ENCODE peak calls at places on chromosomes 1 and 21, in eight cellular contexts. One of them, this sample, is unnamed.

GRCh38 chr1:229107302-229107815 is 163.6 kb upstream of the RAB4A start:
- DNase-seq in cardiac fibroblast: no peak
- DNase-seq in A549: no peak
- DNase-seq in stimulated activated CD8-positive, alpha-beta memory T cell treated with anti-CD3 and anti-CD28 coated beads, Interleukin-4, amount 100 ng/mL, for 24 hours: no peak
- DNase-seq in hypothalamus: no peak
- DNase-seq in DMS153: no peak
- DNase-seq in H54: no peak
- DNase-seq in T-helper 2 cell: no peak
- DNase-seq in this sample: no peak

GRCh38 chr21:36060159-36060921 is at the start of gene SETD4:
- DNase-seq in T-helper 2 cell: peak
- DNase-seq in A549: peak
- DNase-seq in stimulated activated CD8-positive, alpha-beta memory T cell treated with anti-CD3 and anti-CD28 coated beads, Interleukin-4, amount 100 ng/mL, for 24 hours: peak
- DNase-seq in cardiac fibroblast: peak
- DNase-seq in DMS153: peak
- DNase-seq in H54: peak
- DNase-seq in hypothalamus: peak
- DNase-seq in this sample: peak

GRCh38 chr1:180168786-180169640 is 14.3 kb downstream of the QSOX1 start:
- DNase-seq in T-helper 2 cell: no peak
- DNase-seq in DMS153: peak
- DNase-seq in hypothalamus: no peak
- DNase-seq in A549: peak
- DNase-seq in stimulated activated CD8-positive, alpha-beta memory T cell treated with anti-CD3 and anti-CD28 coated beads, Interleukin-4, amount 100 ng/mL, for 24 hours: no peak
- DNase-seq in H54: no peak
- DNase-seq in cardiac fibroblast: peak
- DNase-seq in this sample: peak

GRCh38 chr1:25772692-25773245 is 27.2 kb upstream of the SELENON start:
- DNase-seq in hypothalamus: no peak
- DNase-seq in DMS153: no peak
- DNase-seq in H54: no peak
- DNase-seq in stimulated activated CD8-positive, alpha-beta memory T cell treated with anti-CD3 and anti-CD28 coated beads, Interleukin-4, amount 100 ng/mL, for 24 hours: no peak
- DNase-seq in A549: no peak
- DNase-seq in cardiac fibroblast: no peak
- DNase-seq in T-helper 2 cell: no peak
- DNase-seq in this sample: no peak

GRCh38 chr1:208728815-208729214 is 484.6 kb upstream of the PLXNA2 start:
- DNase-seq in hypothalamus: no peak
- DNase-seq in T-helper 2 cell: no peak
- DNase-seq in cardiac fibroblast: no peak
- DNase-seq in H54: no peak
- DNase-seq in stimulated activated CD8-positive, alpha-beta memory T cell treated with anti-CD3 and anti-CD28 coated beads, Interleukin-4, amount 100 ng/mL, for 24 hours: no peak
- DNase-seq in DMS153: no peak
- DNase-seq in A549: no peak
- DNase-seq in this sample: no peak

GRCh38 chr1:52328615-52329014 is 37.4 kb downstream of the CC2D1B start:
- DNase-seq in stimulated activated CD8-positive, alpha-beta memory T cell treated with anti-CD3 and anti-CD28 coated beads, Interleukin-4, amount 100 ng/mL, for 24 hours: no peak
- DNase-seq in cardiac fibroblast: no peak
- DNase-seq in DMS153: no peak
- DNase-seq in A549: no peak
- DNase-seq in hypothalamus: no peak
- DNase-seq in T-helper 2 cell: no peak
- DNase-seq in H54: no peak
- DNase-seq in this sample: peak

GRCh38 chr1:77489910-77490309 is 192.5 kb downstream of the ZZZ3 start:
- DNase-seq in A549: no peak
- DNase-seq in H54: no peak
- DNase-seq in DMS153: no peak
- DNase-seq in hypothalamus: no peak
- DNase-seq in cardiac fibroblast: peak
- DNase-seq in T-helper 2 cell: no peak
- DNase-seq in stimulated activated CD8-positive, alpha-beta memory T cell treated with anti-CD3 and anti-CD28 coated beads, Interleukin-4, amount 100 ng/mL, for 24 hours: no peak
- DNase-seq in this sample: no peak

GRCh38 chr1:116663821-116664220 is 3.7 kb downstream of the IGSF3 start:
- DNase-seq in DMS153: no peak
- DNase-seq in cardiac fibroblast: no peak
- DNase-seq in stimulated activated CD8-positive, alpha-beta memory T cell treated with anti-CD3 and anti-CD28 coated beads, Interleukin-4, amount 100 ng/mL, for 24 hours: no peak
- DNase-seq in H54: no peak
- DNase-seq in hypothalamus: no peak
- DNase-seq in T-helper 2 cell: no peak
- DNase-seq in A549: no peak
- DNase-seq in this sample: no peak

GRCh38 chr21:20875741-20876140 is 122.5 kb upstream of the NCAM2 start:
- DNase-seq in A549: no peak
- DNase-seq in H54: no peak
- DNase-seq in hypothalamus: no peak
- DNase-seq in stimulated activated CD8-positive, alpha-beta memory T cell treated with anti-CD3 and anti-CD28 coated beads, Interleukin-4, amount 100 ng/mL, for 24 hours: no peak
- DNase-seq in DMS153: peak
- DNase-seq in cardiac fibroblast: no peak
- DNase-seq in T-helper 2 cell: no peak
- DNase-seq in this sample: no peak

GRCh38 chr1:15680614-15681345 is 3.3 kb upstream of the PLEKHM2 start:
- DNase-seq in hypothalamus: no peak
- DNase-seq in A549: peak
- DNase-seq in T-helper 2 cell: no peak
- DNase-seq in H54: peak
- DNase-seq in DMS153: no peak
- DNase-seq in stimulated activated CD8-positive, alpha-beta memory T cell treated with anti-CD3 and anti-CD28 coated beads, Interleukin-4, amount 100 ng/mL, for 24 hours: no peak
- DNase-seq in cardiac fibroblast: peak
- DNase-seq in this sample: peak

GRCh38 chr1:86227026-86227425 is 70.5 kb upstream of the COL24A1 start:
- DNase-seq in cardiac fibroblast: no peak
- DNase-seq in A549: no peak
- DNase-seq in T-helper 2 cell: no peak
- DNase-seq in H54: no peak
- DNase-seq in stimulated activated CD8-positive, alpha-beta memory T cell treated with anti-CD3 and anti-CD28 coated beads, Interleukin-4, amount 100 ng/mL, for 24 hours: no peak
- DNase-seq in DMS153: no peak
- DNase-seq in hypothalamus: no peak
- DNase-seq in this sample: no peak

GRCh38 chr1:107244734-107245495 is 104.1 kb downstream of the NTNG1 start:
- DNase-seq in cardiac fibroblast: no peak
- DNase-seq in T-helper 2 cell: no peak
- DNase-seq in stimulated activated CD8-positive, alpha-beta memory T cell treated with anti-CD3 and anti-CD28 coated beads, Interleukin-4, amount 100 ng/mL, for 24 hours: no peak
- DNase-seq in A549: no peak
- DNase-seq in H54: no peak
- DNase-seq in hypothalamus: no peak
- DNase-seq in DMS153: no peak
- DNase-seq in this sample: no peak

GRCh38 chr1:154943649-154944421 is 7.3 kb upstream of the PMVK start:
- DNase-seq in T-helper 2 cell: no peak
- DNase-seq in hypothalamus: no peak
- DNase-seq in DMS153: no peak
- DNase-seq in A549: peak
- DNase-seq in cardiac fibroblast: no peak
- DNase-seq in stimulated activated CD8-positive, alpha-beta memory T cell treated with anti-CD3 and anti-CD28 coated beads, Interleukin-4, amount 100 ng/mL, for 24 hours: no peak
- DNase-seq in H54: no peak
- DNase-seq in this sample: no peak

GRCh38 chr1:161801955-161802354 is 35.8 kb downstream of the ATF6 start:
- DNase-seq in cardiac fibroblast: no peak
- DNase-seq in T-helper 2 cell: no peak
- DNase-seq in stimulated activated CD8-positive, alpha-beta memory T cell treated with anti-CD3 and anti-CD28 coated beads, Interleukin-4, amount 100 ng/mL, for 24 hours: no peak
- DNase-seq in hypothalamus: no peak
- DNase-seq in H54: no peak
- DNase-seq in A549: no peak
- DNase-seq in DMS153: no peak
- DNase-seq in this sample: no peak

GRCh38 chr1:15246960-15247614 is at the start of gene FHAD1:
- DNase-seq in H54: peak
- DNase-seq in cardiac fibroblast: peak
- DNase-seq in A549: peak
- DNase-seq in DMS153: peak
- DNase-seq in stimulated activated CD8-positive, alpha-beta memory T cell treated with anti-CD3 and anti-CD28 coated beads, Interleukin-4, amount 100 ng/mL, for 24 hours: peak
- DNase-seq in hypothalamus: peak
- DNase-seq in T-helper 2 cell: no peak
- DNase-seq in this sample: no peak

GRCh38 chr1:221527886-221528634 is 213.8 kb downstream of the DUSP10 start:
- DNase-seq in T-helper 2 cell: no peak
- DNase-seq in DMS153: no peak
- DNase-seq in A549: no peak
- DNase-seq in cardiac fibroblast: no peak
- DNase-seq in H54: no peak
- DNase-seq in hypothalamus: no peak
- DNase-seq in stimulated activated CD8-positive, alpha-beta memory T cell treated with anti-CD3 and anti-CD28 coated beads, Interleukin-4, amount 100 ng/mL, for 24 hours: no peak
- DNase-seq in this sample: no peak

GRCh38 chr1:76864383-76864782 is 2.9 kb upstream of the ST6GALNAC5 start:
- DNase-seq in A549: no peak
- DNase-seq in hypothalamus: no peak
- DNase-seq in cardiac fibroblast: no peak
- DNase-seq in DMS153: no peak
- DNase-seq in T-helper 2 cell: no peak
- DNase-seq in stimulated activated CD8-positive, alpha-beta memory T cell treated with anti-CD3 and anti-CD28 coated beads, Interleukin-4, amount 100 ng/mL, for 24 hours: no peak
- DNase-seq in H54: no peak
- DNase-seq in this sample: no peak

GRCh38 chr1:236313412-236313811 is 31.7 kb upstream of the ERO1B start:
- DNase-seq in cardiac fibroblast: no peak
- DNase-seq in A549: no peak
- DNase-seq in DMS153: no peak
- DNase-seq in T-helper 2 cell: no peak
- DNase-seq in H54: no peak
- DNase-seq in hypothalamus: no peak
- DNase-seq in stimulated activated CD8-positive, alpha-beta memory T cell treated with anti-CD3 and anti-CD28 coated beads, Interleukin-4, amount 100 ng/mL, for 24 hours: no peak
- DNase-seq in this sample: no peak

GRCh38 chr1:8194481-8195227 is 123.3 kb upstream of the SLC45A1 start:
- DNase-seq in hypothalamus: no peak
- DNase-seq in stimulated activated CD8-positive, alpha-beta memory T cell treated with anti-CD3 and anti-CD28 coated beads, Interleukin-4, amount 100 ng/mL, for 24 hours: no peak
- DNase-seq in A549: peak
- DNase-seq in T-helper 2 cell: no peak
- DNase-seq in cardiac fibroblast: peak
- DNase-seq in DMS153: peak
- DNase-seq in H54: no peak
- DNase-seq in this sample: peak

GRCh38 chr1:207316622-207317510 is 4.6 kb upstream of the CD55 start:
- DNase-seq in T-helper 2 cell: no peak
- DNase-seq in A549: no peak
- DNase-seq in stimulated activated CD8-positive, alpha-beta memory T cell treated with anti-CD3 and anti-CD28 coated beads, Interleukin-4, amount 100 ng/mL, for 24 hours: no peak
- DNase-seq in DMS153: no peak
- DNase-seq in H54: no peak
- DNase-seq in hypothalamus: no peak
- DNase-seq in cardiac fibroblast: peak
- DNase-seq in this sample: no peak

GRCh38 chr1:17156108-17156507 is 36.9 kb upstream of the PADI2 start:
- DNase-seq in T-helper 2 cell: no peak
- DNase-seq in cardiac fibroblast: peak
- DNase-seq in stimulated activated CD8-positive, alpha-beta memory T cell treated with anti-CD3 and anti-CD28 coated beads, Interleukin-4, amount 100 ng/mL, for 24 hours: no peak
- DNase-seq in DMS153: no peak
- DNase-seq in hypothalamus: no peak
- DNase-seq in A549: no peak
- DNase-seq in H54: no peak
- DNase-seq in this sample: no peak

GRCh38 chr1:2587071-2587859 is 688 bp downstream of the PRXL2B start:
- DNase-seq in DMS153: no peak
- DNase-seq in H54: no peak
- DNase-seq in hypothalamus: no peak
- DNase-seq in cardiac fibroblast: peak
- DNase-seq in stimulated activated CD8-positive, alpha-beta memory T cell treated with anti-CD3 and anti-CD28 coated beads, Interleukin-4, amount 100 ng/mL, for 24 hours: no peak
- DNase-seq in T-helper 2 cell: no peak
- DNase-seq in A549: peak
- DNase-seq in this sample: no peak

GRCh38 chr1:162087118-162087517 is 17.6 kb downstream of the NOS1AP start:
- DNase-seq in hypothalamus: no peak
- DNase-seq in cardiac fibroblast: peak
- DNase-seq in DMS153: no peak
- DNase-seq in T-helper 2 cell: no peak
- DNase-seq in A549: no peak
- DNase-seq in H54: no peak
- DNase-seq in stimulated activated CD8-positive, alpha-beta memory T cell treated with anti-CD3 and anti-CD28 coated beads, Interleukin-4, amount 100 ng/mL, for 24 hours: no peak
- DNase-seq in this sample: no peak

GRCh38 chr1:93749894-93750301 is 68.3 kb upstream of the BCAR3 start:
- DNase-seq in cardiac fibroblast: peak
- DNase-seq in H54: no peak
- DNase-seq in stimulated activated CD8-positive, alpha-beta memory T cell treated with anti-CD3 and anti-CD28 coated beads, Interleukin-4, amount 100 ng/mL, for 24 hours: no peak
- DNase-seq in A549: no peak
- DNase-seq in T-helper 2 cell: no peak
- DNase-seq in DMS153: no peak
- DNase-seq in hypothalamus: no peak
- DNase-seq in this sample: no peak